ENCODE peak calls at places on chromosome 19, in eight cellular contexts. W is SIG-M5; C is A549; V is astrocyte; R is NCI-H748 treated with DMSO at 0.1 percent for 48 hours; S is activated naive CD4-positive, alpha-beta T cell treated with anti-CD3 and anti-CD28 coated beads, Interleukin-2, amount 10 ng/mL, durations not matched to agents 7 days and 5 days; F is stimulated activated CD8-positive, alpha-beta memory T cell treated with anti-CD3 and anti-CD28 coated beads, Interleukin-7, amount 100 ng/mL, for 4 hours; L is T-cell. A is an unnamed sample.

GRCh38 chr19:1856698-1857603 is 6.4 kb downstream of the KLF16 start:
- DNase-seq in V (peak; percentile 54), W (peak; percentile 52), S (peak; percentile 62), C (peak; percentile 71), L (peak; percentile 41), R (no peak), F (no peak), A (no peak)

GRCh38 chr19:33419763-33420080 is 46.2 kb downstream of the CEBPG start:
- DNase-seq in C (no peak), L (no peak), V (no peak), R (no peak), W (no peak), S (no peak), F (no peak), A (no peak)

GRCh38 chr19:6313398-6313969 is 19.9 kb downstream of the ACER1 start:
- DNase-seq in R (no peak), C (no peak), S (no peak), F (no peak), W (no peak), L (no peak), V (no peak), A (no peak)

GRCh38 chr19:45526143-45526542 is 18.9 kb downstream of the VASP start:
- DNase-seq in V (peak; percentile 50), S (no peak), L (no peak), C (peak; percentile 88), R (peak; percentile 49), W (no peak), F (no peak), A (no peak)

GRCh38 chr19:16376241-16376640 is 51.6 kb downstream of the KLF2 start:
- DNase-seq in F (no peak), R (no peak), L (no peak), S (no peak), C (no peak), V (no peak), W (no peak), A (no peak)

GRCh38 chr19:17873661-17874422 is 2.1 kb downstream of the SLC5A5 start:
- DNase-seq in C (peak; percentile 49), R (peak; percentile 6), S (peak; percentile 79), F (peak; percentile 46), L (peak; percentile 65), V (no peak), W (no peak), A (peak; percentile 25)

GRCh38 chr19:40601061-40601973 is at the start of gene LTBP4:
- DNase-seq in S (peak; percentile 52), L (no peak), W (no peak), R (peak; percentile 20), F (no peak), C (no peak), V (no peak), A (no peak)

GRCh38 chr19:13748169-13748884 is 16.0 kb upstream of the MRI1 start:
- DNase-seq in S (peak; percentile 32), W (no peak), L (no peak), V (peak; percentile 53), R (peak; percentile 2), C (peak; percentile 18), F (no peak), A (no peak)

GRCh38 chr19:58328999-58329398 is 2.2 kb downstream of the ZSCAN22 start:
- DNase-seq in V (no peak), S (peak; percentile 38), R (no peak), F (no peak), W (no peak), L (no peak), C (no peak), A (no peak)

GRCh38 chr19:14614099-14614412 is 31.2 kb downstream of the CLEC17A start:
- DNase-seq in C (no peak), R (no peak), F (no peak), S (no peak), V (no peak), L (no peak), W (peak; percentile 70), A (no peak)

GRCh38 chr19:15841875-15842569 is 26.6 kb upstream of the OR10H1 start:
- DNase-seq in L (no peak), C (peak; percentile 13), S (peak; percentile 27), W (no peak), R (no peak), F (no peak), V (no peak), A (no peak)

GRCh38 chr19:31294189-31294588 is 55.0 kb downstream of the TSHZ3 start:
- DNase-seq in V (no peak), C (no peak), F (no peak), R (no peak), W (no peak), L (no peak), S (no peak), A (no peak)

A was measured in natural killer cell.